ENCODE peak calls at places on chromosomes 1 and 21, in four cellular contexts. R is cardiac muscle cell, H is A549, B is hepatocyte. L is an unnamed sample. For H3K4me1, the result is how much of the 10 kb centered on the place peaks cover.

GRCh38 chr1:54391450-54392071 is 14.6 kb downstream of the SSBP3 start:
- DNase-seq in R (no peak), B (no peak), H (no peak), L (no peak)

GRCh38 chr1:70042090-70042716 is 163.2 kb downstream of the LRRC40 start:
- DNase-seq in B (no peak), R (peak), H (no peak), L (no peak)

GRCh38 chr1:204941415-204942338 is 71.0 kb downstream of the NFASC start:
- DNase-seq in B (peak), R (peak), H (peak), L (peak)

GRCh38 chr1:3287656-3288160 is 166.8 kb upstream of the ARHGEF16 start:
- DNase-seq in B (no peak), H (no peak), R (no peak), L (no peak)

GRCh38 chr1:33182452-33182851 is 609 bp upstream of the TRIM62 start:
- DNase-seq in R (peak), H (no peak), B (peak), L (no peak)

GRCh38 chr1:208178091-208178529 is 66.1 kb downstream of the PLXNA2 start:
- DNase-seq in B (peak), R (no peak), H (no peak), L (peak)

GRCh38 chr1:225517697-225518096 is 89.9 kb upstream of the LBR start:
- DNase-seq in R (peak), B (no peak), H (no peak), L (no peak)

GRCh38 chr1:17007121-17007520 is 4.6 kb downstream of the ATP13A2 start:
- DNase-seq in R (no peak), H (no peak), B (no peak), L (no peak)

GRCh38 chr1:181038399-181038873 is 4.7 kb downstream of the MR1 start:
- DNase-seq in H (peak), R (peak), B (peak), L (peak)

GRCh38 chr1:51518730-51519047 is 377 bp downstream of the EPS15 start:
- DNase-seq in H (peak), R (no peak), B (peak), L (peak)

GRCh38 chr1:206809504-206810084 is 37.3 kb upstream of the IL10 start:
- DNase-seq in H (peak), B (peak), R (peak), L (no peak)

GRCh38 chr1:5423109-5423508 is 569.1 kb downstream of the NPHP4 start:
- DNase-seq in B (peak), H (no peak), R (peak), L (no peak)

GRCh38 chr1:85605519-85606413 is 25.2 kb downstream of the CCN1 start:
- DNase-seq in B (peak), R (no peak), H (no peak), L (peak)

GRCh38 chr1:117661027-117661426 is 55.2 kb downstream of the TENT5C start:
- DNase-seq in B (no peak), R (no peak), H (no peak), L (no peak)

GRCh38 chr1:226788965-226789364 is 49.9 kb upstream of the ITPKB start:
- DNase-seq in B (no peak), R (no peak), H (no peak), L (no peak)

GRCh38 chr1:22163578-22163977 is 20.7 kb upstream of the WNT4 start:
- DNase-seq in B (no peak), R (no peak), H (no peak), L (no peak)

GRCh38 chr1:172581273-172581672 is 48.3 kb downstream of the SUCO start:
- DNase-seq in H (no peak), R (no peak), B (no peak), L (no peak)

GRCh38 chr21:31580866-31581276 is 78.6 kb upstream of the SOD1 start:
- DNase-seq in H (peak), B (peak), R (peak), L (peak)

GRCh38 chr1:61993331-61993961 is 201.2 kb upstream of the L1TD1 start:
- DNase-seq in B (no peak), R (no peak), H (no peak), L (no peak)

GRCh38 chr21:25722631-25723030 is 12.1 kb downstream of the ATP5PF start:
- DNase-seq in R (peak), B (no peak), H (no peak), L (no peak)

GRCh38 chr1:36339215-36339614 is 15.8 kb upstream of the EVA1B start:
- DNase-seq in B (no peak), R (no peak), H (no peak), L (no peak)

GRCh38 chr1:214511639-214511998 is 39.8 kb downstream of the PTPN14 start:
- DNase-seq in H (no peak), B (no peak), R (no peak), L (no peak)

GRCh38 chr1:234108921-234109320 is 204.4 kb downstream of the SLC35F3 start:
- DNase-seq in H (peak), R (no peak), B (peak), L (no peak)

GRCh38 chr1:156126043-156126700 is 11.7 kb downstream of the LMNA start:
- DNase-seq in H (peak), B (peak), R (peak), L (no peak)

GRCh38 chr21:44870748-44871495 is 2.6 kb downstream of the PTTG1IP start:
- DNase-seq in H (no peak), R (no peak), B (no peak), L (no peak)

GRCh38 chr1:3511306-3511705 is 56.8 kb downstream of the ARHGEF16 start:
- DNase-seq in H (no peak), B (no peak), R (no peak), L (no peak)

GRCh38 chr1:194466706-194467105 is 1280.3 kb upstream of the B3GALT2 start:
- DNase-seq in B (no peak), H (no peak), R (peak), L (no peak)

GRCh38 chr1:2027961-2028583 is 8.9 kb downstream of the GABRD start:
- DNase-seq in H (no peak), R (no peak), B (no peak), L (no peak)

GRCh38 chr1:35533596-35533995 is 23.6 kb downstream of the KIAA0319L start:
- DNase-seq in H (no peak), B (no peak), R (no peak), L (no peak)

GRCh38 chr1:208047476-208047934 is 136.6 kb upstream of the CD34 start:
- DNase-seq in R (no peak), H (no peak), B (peak), L (no peak)

GRCh38 chr1:23114424-23115079 is 54.1 kb downstream of the LUZP1 start:
- DNase-seq in R (peak), H (no peak), B (no peak), L (no peak)

GRCh38 chr1:205434738-205435137 is 12.9 kb upstream of the LEMD1 start:
- DNase-seq in H (no peak), R (no peak), B (no peak), L (no peak)

GRCh38 chr1:29823536-29823935 is 587.2 kb downstream of the PTPRU start:
- DNase-seq in B (no peak), H (no peak), R (no peak), L (no peak)

GRCh38 chr21:46617267-46618051 is 12.6 kb upstream of the S100B start:
- DNase-seq in B (no peak), R (no peak), H (no peak), L (no peak)

GRCh38 chr1:40917995-40918711 is 56.0 kb upstream of the CITED4 start:
- DNase-seq in B (no peak), R (no peak), H (no peak), L (no peak)

DNA sequence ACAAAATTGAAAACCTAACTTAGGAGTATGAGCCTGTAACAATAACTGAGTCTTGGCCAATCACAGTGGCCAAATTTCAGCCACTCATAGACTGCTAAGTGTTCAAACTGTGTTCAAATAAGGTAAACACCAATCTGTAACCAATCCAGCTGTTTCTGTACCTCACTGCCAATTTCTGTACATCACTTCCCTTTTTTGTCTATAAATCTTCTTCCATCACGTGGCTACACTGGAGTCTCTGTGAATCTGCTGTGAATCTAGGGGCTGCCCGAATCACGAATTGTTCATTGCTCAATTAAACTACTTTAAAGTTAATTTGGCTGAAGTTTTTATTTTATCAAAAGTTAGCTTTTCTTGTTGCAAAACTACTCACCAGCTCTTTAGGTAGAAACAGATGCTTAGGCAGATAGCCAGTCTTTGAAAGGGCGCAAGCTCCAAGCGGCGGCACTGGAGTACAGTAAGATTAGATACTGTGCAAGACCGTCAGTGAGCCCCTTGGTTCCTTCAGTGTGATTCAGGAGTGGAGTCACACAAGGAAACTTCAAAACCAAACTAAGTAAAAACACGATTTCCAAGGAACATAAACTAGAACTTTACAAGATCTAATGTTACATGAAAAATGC is 43.2 kb upstream of the ADGRL2 start:
- DNase-seq in B (no peak), H (no peak), R (no peak), L (no peak)
- H3K4me1 ChIP-seq in B (under half), H (under half), R (under half), L (under half)

GRCh38 chr1:179599623-179600249 is 8.1 kb downstream of the TDRD5 start:
- DNase-seq in B (peak), R (peak), H (peak), L (no peak)
- TF ChIP-seq CTCF in B (peak), R (peak), H (peak), L (peak)

GRCh38 chr1:7281821-7282220 is 489.3 kb upstream of the VAMP3 start:
- DNase-seq in H (no peak), R (no peak), B (no peak), L (no peak)
- H3K4me1 ChIP-seq in H (under half), R (under half), B (under half), L (under half)

GRCh38 chr1:248811514-248812490 is 13.9 kb downstream of the SH3BP5L start:
- DNase-seq in H (no peak), B (no peak), R (no peak), L (no peak)
- TF ChIP-seq CTCF in H (no peak), B (peak), R (peak), L (no peak)

GRCh38 chr1:203765029-203765837 is at the start of gene LAX1:
- DNase-seq in R (no peak), B (no peak), H (no peak), L (no peak)

GRCh38 chr1:203760506-203760905 is 4.5 kb upstream of the LAX1 start:
- DNase-seq in R (no peak), B (no peak), H (no peak), L (no peak)

GRCh38 chr1:203768158-203768725 is 3.3 kb downstream of the LAX1 start:
- DNase-seq in B (no peak), R (no peak), H (no peak), L (no peak)

GRCh38 chr1:203763505-203763904 is 1.5 kb upstream of the LAX1 start:
- DNase-seq in B (no peak), R (no peak), H (no peak), L (no peak)

DNA sequence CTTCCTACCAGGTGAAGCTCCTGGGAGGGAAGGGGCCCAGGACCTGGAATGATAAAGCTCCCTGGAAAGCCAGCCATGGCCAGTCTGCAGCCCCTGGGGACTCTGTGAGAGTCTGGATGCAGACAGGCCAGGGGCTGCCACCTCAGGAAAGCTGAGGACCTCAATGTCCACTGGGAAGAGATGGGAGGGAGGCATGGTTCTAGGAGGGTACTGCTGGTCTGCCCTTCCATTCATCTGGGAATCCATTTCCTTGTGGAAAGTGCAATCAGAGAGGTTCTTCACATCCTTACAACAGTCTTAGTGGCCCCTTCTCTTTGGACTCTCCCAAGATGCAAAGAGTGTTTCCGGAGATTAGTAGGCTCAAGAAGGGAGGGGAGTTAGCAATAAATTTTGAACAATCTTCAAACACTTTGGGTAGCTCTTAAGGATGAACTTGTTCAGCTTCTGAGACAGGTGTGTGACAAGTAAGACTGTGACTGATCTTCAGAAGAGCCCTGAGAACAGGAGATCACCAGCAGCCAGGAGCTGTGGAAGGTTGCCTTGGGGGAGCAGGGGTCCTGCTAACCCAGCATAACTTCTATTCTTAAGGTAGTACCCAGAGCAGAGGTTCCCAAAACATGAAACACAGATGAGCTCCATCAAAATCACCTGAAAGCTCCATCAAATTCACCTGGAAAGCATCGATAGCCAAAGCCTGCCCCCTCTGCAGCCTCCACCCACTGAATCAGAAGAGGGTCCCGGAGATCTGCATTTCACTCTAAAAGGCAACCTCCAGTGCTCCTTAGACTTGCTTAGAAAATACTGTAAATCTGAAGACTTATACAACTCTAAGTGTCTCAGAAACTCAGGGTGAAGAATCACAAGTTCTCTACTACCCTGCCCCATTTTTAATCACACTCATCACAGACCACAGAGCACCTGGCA is 616 bp upstream of the LAX1 start:
- DNase-seq in H (no peak), R (no peak), B (no peak), L (no peak)
- H3K4me1 ChIP-seq in H (under half), R (under half), B (under half), L (under half)

DNA sequence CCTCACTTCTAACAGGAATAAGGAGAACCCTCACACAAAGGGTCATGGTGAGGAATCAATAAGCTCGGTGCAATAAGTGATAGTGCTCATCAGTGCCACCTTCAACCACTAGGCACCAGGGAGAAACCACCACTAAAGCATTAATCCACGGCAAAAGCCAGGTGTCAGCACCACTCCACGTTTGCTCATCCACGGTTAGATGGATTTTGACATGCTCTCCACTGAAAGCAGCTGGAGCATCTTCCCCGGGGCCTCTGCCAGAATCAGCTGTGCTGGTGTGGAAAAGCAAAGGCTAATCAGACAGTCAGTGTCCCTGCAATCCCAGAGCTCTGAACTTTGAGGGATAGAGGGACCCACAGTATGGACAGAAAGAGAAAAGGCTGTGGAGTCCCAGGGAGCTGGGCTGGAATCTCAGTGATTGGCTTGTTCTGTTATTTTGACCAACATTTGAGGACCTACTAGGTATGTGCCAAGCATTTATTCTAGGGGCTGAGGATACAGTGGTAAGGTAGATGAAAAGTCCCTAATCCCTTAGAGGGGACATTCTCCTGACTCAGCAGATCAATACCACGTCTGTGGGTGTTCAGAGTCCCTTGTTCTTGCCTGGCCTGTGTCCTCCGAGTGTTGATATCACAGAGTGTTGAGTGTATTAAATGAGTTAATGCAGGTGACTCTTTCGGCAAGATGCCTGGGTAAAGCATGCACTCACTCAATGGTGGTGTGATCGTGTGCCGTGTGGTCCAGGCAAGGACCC is 41.3 kb downstream of the FHAD1 start:
- DNase-seq in B (no peak), R (no peak), H (no peak), L (no peak)
- TF ChIP-seq CTCF in B (no peak), R (no peak), H (no peak), L (no peak)

GRCh38 chr1:107362468-107362867 is 221.6 kb downstream of the NTNG1 start:
- DNase-seq in R (no peak), B (no peak), H (no peak), L (no peak)
- H3K4me1 ChIP-seq in R (under half), B (under half), H (under half), L (under half)

DNA sequence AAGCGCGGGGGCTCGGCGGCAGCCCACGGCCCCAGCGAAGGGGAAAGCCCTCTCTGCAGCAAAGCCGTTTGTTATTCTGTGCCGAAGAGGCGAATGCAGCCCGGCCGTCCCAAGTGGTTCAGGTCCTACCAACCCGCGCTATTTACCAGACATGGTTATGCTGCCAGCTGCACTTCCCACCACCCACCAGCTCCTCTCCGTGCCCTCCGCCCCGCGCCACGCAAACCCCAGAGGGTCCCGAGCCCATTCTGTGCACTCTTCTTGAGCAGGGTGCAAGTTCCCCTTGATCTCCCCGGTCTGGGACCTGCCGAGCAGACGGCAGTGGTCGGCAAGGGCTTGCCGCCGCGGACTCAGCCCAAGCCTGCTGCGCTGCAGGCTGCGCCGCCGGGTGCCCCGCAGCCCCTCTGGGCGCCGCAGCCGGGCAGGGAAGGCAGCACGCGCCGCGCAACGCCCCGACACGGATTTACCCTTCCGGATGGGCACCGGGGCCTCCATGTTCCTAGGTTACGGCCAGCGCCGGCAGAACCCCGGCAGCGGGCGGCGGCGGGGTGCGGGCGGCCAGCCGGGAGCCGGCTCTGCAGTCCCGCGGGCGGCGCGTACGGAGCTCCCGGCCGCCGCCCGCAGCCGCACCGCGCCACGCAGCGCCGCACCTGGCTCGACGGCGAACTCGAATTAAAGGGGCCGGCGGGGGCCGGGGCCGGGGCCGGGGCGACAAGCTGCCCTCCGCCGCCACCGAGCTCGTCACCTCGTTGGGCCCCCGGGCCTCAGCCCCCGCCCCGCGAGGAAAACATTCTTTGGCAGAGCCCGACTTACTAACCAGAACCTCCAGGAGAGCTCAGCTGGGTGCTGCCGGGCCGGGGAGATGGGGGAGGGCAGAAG is 865 bp upstream of the KCNA2 start:
- DNase-seq in R (peak), B (peak), H (no peak), L (no peak)
- TF ChIP-seq CTCF in R (no peak), B (no peak), H (no peak), L (no peak)

DNA sequence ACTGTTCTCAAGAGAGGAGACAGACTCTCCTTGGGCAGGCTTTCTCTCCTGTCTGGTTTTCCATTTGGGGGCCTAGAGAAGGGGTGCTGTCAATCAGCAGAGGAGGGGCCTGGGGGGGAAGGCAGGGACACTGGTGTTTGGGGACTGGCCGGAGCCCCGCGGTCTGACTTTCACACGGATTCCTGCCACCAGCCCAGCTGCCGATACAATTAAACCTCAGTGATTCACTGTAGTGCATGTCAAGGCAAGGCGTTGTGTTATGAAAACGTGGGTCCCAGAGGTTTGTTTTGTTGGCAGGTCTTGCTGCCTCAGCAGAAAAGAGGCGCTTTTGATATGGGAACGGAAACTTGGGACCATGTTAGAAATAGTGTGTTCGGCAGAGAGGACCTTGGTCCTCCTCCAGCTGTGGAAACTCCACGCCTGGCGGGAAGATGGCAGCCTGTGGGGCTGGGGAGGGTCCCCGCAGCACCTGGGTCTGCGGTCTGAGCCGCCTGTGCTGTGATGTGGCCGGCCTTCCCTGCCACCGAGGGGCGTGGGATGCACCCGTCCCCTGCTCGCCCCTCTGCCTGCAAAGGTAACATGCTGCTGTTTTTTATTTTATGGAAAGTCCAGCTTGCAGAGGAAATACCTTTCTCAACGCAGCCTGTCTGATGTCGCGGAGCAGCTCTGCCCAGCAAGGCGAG is 47.6 kb downstream of the SPSB1 start:
- DNase-seq in B (no peak), R (no peak), H (no peak), L (no peak)
- H3K4me1 ChIP-seq in B (under half), R (under half), H (under half), L (under half)

L was measured in Caco-2.